ENCODE peak calls at places on chromosomes 7 and 10, in six cellular contexts. W, Z, C, B, T and L are unnamed samples.

GRCh38 chr10:31912289-31912688 is 16.3 kb downstream of the ARHGAP12 start:
- DNase-seq in Z (peak; percentile 34), T (no peak), B (no peak), W (no peak), C (no peak), L (no peak)

GRCh38 chr10:84715911-84716310 is 387.5 kb downstream of the CCSER2 start:
- DNase-seq in C (peak; percentile 73), B (peak; percentile 76), W (peak; percentile 41), T (no peak), Z (peak; percentile 61), L (peak; percentile 23)

GRCh38 chr10:52308251-52309031 is 5.6 kb upstream of the DKK1 start:
- DNase-seq in B (peak; percentile 77), C (peak; percentile 88), W (peak; percentile 41), T (no peak), Z (peak; percentile 37), L (no peak)

GRCh38 chr7:26151096-26151495 is 902 bp upstream of the NFE2L3 start:
- DNase-seq in B (no peak), Z (no peak), T (no peak), W (no peak), C (no peak), L (no peak)

GRCh38 chr7:135704698-135705097 is 23.3 kb downstream of the SLC13A4 start:
- DNase-seq in Z (no peak), B (no peak), T (no peak), C (no peak), W (no peak), L (no peak)

GRCh38 chr7:5523052-5523711 is 99.5 kb upstream of the TNRC18 start:
- DNase-seq in B (peak; percentile 76), T (no peak), Z (no peak), W (no peak), C (no peak), L (no peak)

GRCh38 chr10:77391605-77392235 is 245.9 kb downstream of the KCNMA1 start:
- DNase-seq in Z (peak; percentile 69), T (no peak), W (no peak), C (peak; percentile 66), B (peak; percentile 97), L (no peak)

GRCh38 chr7:37833107-37833817 is 15.1 kb upstream of the NME8 start:
- DNase-seq in T (no peak), C (peak; percentile 60), Z (peak; percentile 51), W (no peak), B (no peak), L (no peak)

GRCh38 chr7:21923663-21924062 is 22.0 kb downstream of the CDCA7L start:
- DNase-seq in B (no peak), Z (no peak), W (no peak), C (no peak), T (no peak), L (no peak)

GRCh38 chr7:142860968-142861367 is 6.1 kb downstream of the EPHB6 start:
- DNase-seq in B (no peak), W (no peak), Z (no peak), T (no peak), C (no peak), L (no peak)

GRCh38 chr7:17613338-17614041 is 315.0 kb downstream of the AHR start:
- DNase-seq in B (no peak), Z (no peak), T (no peak), C (no peak), W (no peak), L (no peak)

GRCh38 chr7:17617380-17617779 is 318.9 kb downstream of the AHR start:
- DNase-seq in T (no peak), Z (no peak), C (no peak), B (no peak), W (no peak), L (no peak)

GRCh38 chr7:17608114-17608833 is 309.8 kb downstream of the AHR start:
- DNase-seq in C (no peak), T (no peak), W (no peak), Z (no peak), B (no peak), L (no peak)

DNA sequence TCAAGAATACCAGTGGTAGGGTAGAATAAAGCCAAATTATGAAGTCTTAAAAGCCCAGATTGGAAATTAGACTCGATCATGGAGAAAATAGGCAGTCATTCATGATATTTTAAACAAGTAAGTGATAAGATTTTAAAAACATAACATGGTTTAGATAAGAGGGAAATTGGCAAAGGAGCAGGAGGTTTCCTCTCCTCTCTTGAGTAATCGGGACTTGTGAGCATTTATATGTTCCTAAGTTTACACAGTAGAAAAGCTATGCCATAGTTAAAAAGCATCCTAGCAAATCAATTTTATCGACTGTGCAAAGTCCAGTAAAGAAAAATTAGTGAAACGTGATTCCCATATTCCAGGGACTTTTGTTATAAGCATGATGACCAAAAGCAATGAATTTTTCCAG is 313.2 kb downstream of the AHR start:
- DNase-seq in W (no peak), B (no peak), Z (no peak), C (no peak), T (no peak), L (no peak)
- TF ChIP-seq TAF1 in W (no peak), B (no peak), Z (no peak), C (no peak), T (no peak), L (no peak)

DNA sequence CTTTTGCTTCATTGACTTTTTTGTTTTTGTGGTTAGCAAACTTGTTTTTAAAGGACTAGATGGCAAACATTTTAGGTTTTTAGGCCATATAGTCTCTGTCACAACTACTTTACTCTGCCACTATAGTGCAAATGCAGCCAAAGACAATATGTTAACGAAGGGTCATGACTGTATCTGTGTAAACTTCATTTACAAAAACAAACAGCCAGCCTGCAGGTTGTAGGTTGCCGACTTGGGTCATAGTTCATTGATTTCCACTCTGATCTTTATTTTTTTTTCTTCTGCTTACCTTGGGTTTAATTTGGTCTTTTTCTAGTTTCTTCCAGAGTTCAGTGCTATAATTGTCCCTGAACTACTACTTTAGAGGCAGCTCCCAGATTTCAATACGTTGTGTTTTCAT is 120.0 kb downstream of the ARHGAP22 start:
- DNase-seq in W (no peak), T (no peak), B (no peak), Z (no peak), C (no peak), L (no peak)
- TF ChIP-seq TAF1 in W (no peak), T (no peak), B (no peak), Z (no peak), C (no peak), L (no peak)

GRCh38 chr10:101319241-101319915 is 34.6 kb upstream of the BTRC start:
- DNase-seq in T (no peak), B (no peak), C (no peak), Z (no peak), W (no peak), L (no peak)
- TF ChIP-seq TAF1 in T (no peak), B (no peak), C (no peak), Z (no peak), W (no peak), L (no peak)

GRCh38 chr7:4191525-4191924 is 490.6 kb upstream of the FOXK1 start:
- DNase-seq in T (no peak), C (no peak), Z (no peak), W (no peak), B (no peak), L (no peak)

GRCh38 chr7:4189151-4189570 is 492.9 kb upstream of the FOXK1 start:
- DNase-seq in Z (no peak), T (no peak), W (no peak), C (peak; percentile 89), B (no peak), L (no peak)

GRCh38 chr7:4191046-4191445 is 491.0 kb upstream of the FOXK1 start:
- DNase-seq in T (no peak), Z (no peak), C (no peak), W (no peak), B (no peak), L (no peak)

GRCh38 chr7:4188646-4189045 is 493.4 kb upstream of the FOXK1 start:
- DNase-seq in B (no peak), W (no peak), C (no peak), T (no peak), Z (no peak), L (no peak)

DNA sequence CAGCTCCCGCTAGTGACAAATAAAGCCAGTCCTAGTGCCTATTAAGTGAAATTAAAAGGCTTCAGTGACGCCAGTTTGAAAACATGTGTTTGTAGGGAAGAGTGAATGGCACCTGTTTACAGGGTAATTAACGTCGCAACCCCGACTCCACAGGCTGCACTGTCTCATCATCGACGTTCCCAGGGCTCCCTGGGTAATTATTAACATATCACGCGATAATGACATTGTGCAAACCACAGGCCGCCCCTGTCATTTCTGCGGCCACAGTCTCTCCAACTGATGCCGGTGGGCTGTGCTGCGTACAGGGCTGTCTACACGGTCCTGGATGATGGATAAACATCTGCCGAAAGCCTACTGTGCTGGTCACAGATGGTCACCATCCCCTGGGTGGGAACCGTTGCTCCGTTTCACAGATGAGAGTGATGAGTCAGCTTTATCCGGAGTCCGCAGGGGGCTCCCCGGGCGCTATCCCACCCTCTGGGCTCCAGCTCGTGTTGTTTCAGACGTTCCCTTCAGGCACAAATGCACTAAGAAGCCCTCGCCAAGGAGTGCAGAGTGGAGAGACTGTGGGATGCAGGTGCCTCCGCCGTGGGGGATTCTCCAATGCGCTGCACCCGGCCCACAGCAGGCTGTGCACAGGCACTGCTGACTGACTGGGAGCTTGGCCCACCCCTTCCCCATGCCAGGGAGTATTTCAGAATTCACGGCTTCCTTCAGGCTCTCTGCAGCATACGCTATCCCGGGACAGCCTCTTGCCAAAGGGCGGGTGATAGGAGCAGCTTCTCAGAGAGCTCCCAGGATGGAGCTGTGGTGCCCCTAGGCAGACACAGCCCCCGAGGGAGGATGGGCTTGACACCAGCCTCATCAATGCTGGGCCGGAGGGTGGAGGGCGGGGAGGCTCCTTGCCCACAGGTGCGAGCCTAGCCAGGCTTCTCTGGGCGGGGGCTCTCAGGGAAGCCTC is 491.8 kb upstream of the FOXK1 start:
- DNase-seq in W (no peak), T (no peak), B (no peak), Z (no peak), C (no peak), L (no peak)
- TF ChIP-seq TAF1 in W (no peak), T (no peak), B (no peak), Z (no peak), C (no peak), L (no peak)